ENCODE peak calls at places on chromosomes 1 and 21, in seven cellular contexts. J is neuronal stem cell, Q is H9, A is IMR-90, Z is mesendoderm, E is mesenchymal stem cell, G is H1. Y is an unnamed sample.

GRCh38 chr1:164466429-164466828 is 92.6 kb upstream of the PBX1 start:
- DNase-seq in J (no peak), Q (no peak), A (no peak), Z (no peak), E (no peak), G (no peak), Y (no peak)

GRCh38 chr1:64846573-64847430 is 101.9 kb downstream of the RAVER2 start:
- DNase-seq in J (no peak), Q (no peak), A (no peak), Z (no peak), E (no peak), G (no peak), Y (no peak)

GRCh38 chr1:203607169-203607873 is 19.3 kb upstream of the ATP2B4 start:
- DNase-seq in J (no peak), Q (no peak), A (peak), Z (no peak), E (peak), G (no peak), Y (no peak)

GRCh38 chr1:17914142-17914541 is 159.0 kb downstream of the ACTL8 start:
- DNase-seq in J (no peak), Q (peak), A (no peak), Z (peak), E (no peak), G (no peak), Y (no peak)

GRCh38 chr1:186875874-186876273 is 47.1 kb downstream of the PLA2G4A start:
- DNase-seq in J (no peak), Q (no peak), A (no peak), Z (no peak), E (no peak), G (no peak), Y (peak)

GRCh38 chr21:43802713-43803313 is 13.4 kb downstream of the RRP1 start:
- DNase-seq in J (no peak), Q (no peak), A (no peak), Z (no peak), E (no peak), G (no peak), Y (no peak)

GRCh38 chr21:45404726-45405270 is at the start of gene COL18A1:
- DNase-seq in J (peak), Q (peak), A (peak), Z (peak), E (peak), G (no peak), Y (no peak)

GRCh38 chr1:115978292-115978941 is 2.1 kb downstream of the SLC22A15 start:
- DNase-seq in J (no peak), Q (no peak), A (no peak), Z (no peak), E (no peak), G (no peak), Y (no peak)

GRCh38 chr1:212754193-212754592 is 37.4 kb downstream of the NSL1 start:
- DNase-seq in J (no peak), Q (peak), A (no peak), Z (no peak), E (no peak), G (no peak), Y (no peak)

GRCh38 chr1:228163004-228163753 is 2.4 kb upstream of the IBA57 start:
- DNase-seq in J (no peak), Q (no peak), A (no peak), Z (no peak), E (no peak), G (no peak), Y (peak)

GRCh38 chr1:169958987-169959386 is 65.3 kb upstream of the SCYL3 start:
- DNase-seq in J (no peak), Q (no peak), A (no peak), Z (peak), E (no peak), G (no peak), Y (no peak)
- H3K4me2 ChIP-seq in J (no peak), Q (no peak), A (no peak), Z (no peak), E (no peak), G (no peak), Y (no peak)

DNA sequence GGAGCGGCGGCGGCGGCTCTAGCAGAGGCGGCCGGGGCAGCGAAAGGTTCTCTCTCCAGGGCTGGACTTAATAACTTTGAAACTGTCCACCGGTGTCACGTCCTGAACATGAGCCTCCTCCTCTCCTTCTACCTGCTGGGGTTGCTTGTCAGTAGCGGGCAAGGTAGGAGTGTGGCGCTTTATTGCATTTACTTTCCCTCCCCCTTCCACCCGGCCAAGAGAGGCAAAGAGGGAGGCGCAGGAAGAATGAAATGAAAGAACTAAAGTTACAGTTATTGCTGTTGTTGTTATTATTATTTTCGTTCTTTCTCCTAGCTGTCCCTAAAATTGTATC is 214 bp downstream of the NCAM2 start:
- DNase-seq in J (no peak), Q (no peak), A (no peak), Z (no peak), E (no peak), G (no peak), Y (no peak)
- H2BK5ac ChIP-seq in J (no peak), Q (no peak), A (no peak), Z (no peak), E (no peak), G (no peak), Y (no peak)

DNA sequence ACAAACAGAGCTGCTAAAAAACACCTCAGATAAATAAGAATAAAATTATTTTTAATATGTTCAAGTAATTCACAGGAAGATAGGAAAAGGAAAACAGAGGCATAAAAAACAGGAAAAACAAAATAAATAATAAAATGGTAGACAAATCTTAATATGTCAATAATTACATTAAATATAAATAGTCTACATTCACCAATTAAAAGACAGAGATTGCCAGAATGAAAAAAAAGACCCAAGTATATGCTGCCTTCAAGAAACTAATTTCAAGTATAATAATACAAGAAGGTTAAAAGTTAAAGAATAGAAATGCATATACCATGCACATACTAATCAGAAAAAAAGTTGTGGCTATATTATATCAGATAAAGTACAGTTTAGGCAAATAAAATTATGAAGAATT is 1.9 kb downstream of the CYP2J2 start:
- DNase-seq in J (no peak), Q (no peak), A (no peak), Z (no peak), E (no peak), G (no peak), Y (no peak)
- H2AK5ac ChIP-seq in J (no peak), Q (no peak), A (no peak), Z (no peak), E (no peak), G (no peak), Y (no peak)

GRCh38 chr1:39275836-39276507 is 71.5 kb downstream of the MACF1 start:
- DNase-seq in J (no peak), Q (no peak), A (no peak), Z (peak), E (peak), G (no peak), Y (no peak)
- H3K4me2 ChIP-seq in J (no peak), Q (no peak), A (no peak), Z (no peak), E (no peak), G (no peak), Y (no peak)

GRCh38 chr1:29152046-29152805 is 28.5 kb upstream of the TMEM200B start:
- DNase-seq in J (no peak), Q (no peak), A (no peak), Z (no peak), E (no peak), G (no peak), Y (peak)

GRCh38 chr1:29145739-29146437 is 22.2 kb upstream of the TMEM200B start:
- DNase-seq in J (no peak), Q (no peak), A (peak), Z (no peak), E (no peak), G (no peak), Y (peak)

DNA sequence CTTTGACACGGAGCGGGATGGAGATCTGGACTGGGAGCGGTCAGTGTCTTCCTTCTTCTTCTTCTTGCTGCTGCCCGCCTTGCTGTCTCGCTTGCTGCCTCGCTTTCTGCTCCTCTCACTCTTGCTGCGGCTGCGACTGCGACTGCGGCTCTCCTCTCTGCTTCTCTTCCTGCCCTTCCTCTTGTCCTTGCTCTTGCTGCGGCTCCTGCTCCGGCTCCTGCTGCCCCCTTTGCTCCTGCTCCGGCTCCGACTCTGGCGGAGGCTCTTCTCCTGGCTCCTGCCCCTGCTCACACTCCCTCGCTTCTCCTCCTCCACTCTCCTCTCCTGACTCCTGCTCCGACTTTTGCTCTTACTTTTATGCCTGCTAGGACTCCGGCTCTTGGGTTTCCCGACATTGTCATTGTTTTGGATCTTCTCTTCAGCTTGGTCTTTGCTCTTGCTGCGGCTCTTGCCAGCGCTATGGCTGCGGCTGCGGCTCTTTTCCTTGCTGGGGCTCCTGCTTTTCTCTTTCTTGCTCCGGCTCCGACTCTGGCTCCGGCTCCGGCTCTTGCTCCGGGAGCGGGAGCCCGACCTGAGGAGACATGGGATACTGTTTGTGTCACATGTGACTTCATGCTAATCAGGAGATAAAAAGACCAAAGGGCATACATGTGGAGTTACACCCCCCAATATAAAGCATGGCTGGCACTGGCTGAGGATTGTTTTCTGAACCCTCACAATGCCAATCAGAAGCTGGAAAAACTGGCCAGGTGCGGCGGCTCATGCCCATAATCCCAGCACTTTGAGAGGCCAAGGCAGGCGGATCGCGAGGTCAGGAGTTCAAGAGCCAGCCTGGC is 25.2 kb upstream of the TMEM200B start:
- DNase-seq in J (no peak), Q (no peak), A (no peak), Z (no peak), E (no peak), G (no peak), Y (no peak)
- H2BK5ac ChIP-seq in J (no peak), Q (no peak), A (no peak), Z (no peak), E (no peak), G (no peak), Y (no peak)

GRCh38 chr1:38046884-38047602 is 450 bp upstream of the POU3F1 start:
- DNase-seq in J (peak), Q (peak), A (peak), Z (peak), E (peak), G (no peak), Y (peak)
- H2AK5ac ChIP-seq in J (peak), Q (no peak), A (no peak), Z (no peak), E (no peak), G (no peak), Y (no peak)

GRCh38 chr1:93516164-93516563 is 68.2 kb downstream of the FNBP1L start:
- DNase-seq in J (no peak), Q (no peak), A (no peak), Z (peak), E (no peak), G (no peak), Y (peak)

GRCh38 chr1:93521618-93522017 is 73.7 kb downstream of the FNBP1L start:
- DNase-seq in J (no peak), Q (no peak), A (no peak), Z (no peak), E (no peak), G (no peak), Y (no peak)

GRCh38 chr1:93519196-93519825 is 71.4 kb downstream of the FNBP1L start:
- DNase-seq in J (no peak), Q (no peak), A (peak), Z (no peak), E (peak), G (no peak), Y (no peak)

GRCh38 chr1:93522721-93523120 is 74.8 kb downstream of the FNBP1L start:
- DNase-seq in J (no peak), Q (no peak), A (no peak), Z (no peak), E (no peak), G (no peak), Y (no peak)

DNA sequence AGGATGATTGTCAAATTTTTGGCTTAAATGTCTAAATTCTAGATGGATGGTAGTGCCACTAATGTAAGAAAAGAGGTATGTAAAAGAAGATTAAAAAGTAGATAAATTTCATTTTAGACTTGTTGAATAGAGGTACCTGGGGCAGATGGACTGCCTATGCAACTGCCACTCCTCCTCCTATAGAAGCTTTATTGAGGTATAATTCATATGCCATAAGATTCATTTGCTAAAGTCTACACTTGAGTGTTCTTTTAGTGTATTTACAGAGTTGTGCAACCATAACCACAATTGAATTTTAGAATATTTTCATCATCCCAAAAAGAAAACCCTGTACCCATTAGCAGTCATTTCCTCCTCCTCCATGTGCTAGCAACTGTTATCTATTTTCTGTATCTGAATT is 70.6 kb downstream of the FNBP1L start:
- DNase-seq in J (no peak), Q (no peak), A (no peak), Z (no peak), E (no peak), G (no peak), Y (no peak)
- H3K4me2 ChIP-seq in J (no peak), Q (no peak), A (no peak), Z (no peak), E (no peak), G (no peak), Y (no peak)

Y was measured in trophoblast cell.